ENCODE peak calls at places on chromosomes 3 and 15, in six cellular contexts. Z is lower lobe of right lung, E is upper lobe of right lung, T is transverse colon, B is K562, K is body of pancreas. N is an unnamed sample.

GRCh38 chr3:172622916-172623700 is 87.8 kb downstream of the NCEH1 start:
- DNase-seq in T (peak; percentile 29), B (no peak), E (no peak), K (peak; percentile 25), Z (no peak), N (no peak)

GRCh38 chr3:109384164-109384563 is 46.8 kb upstream of the DPPA4 start:
- DNase-seq in E (no peak), T (no peak), B (no peak), K (no peak), Z (no peak), N (no peak)

GRCh38 chr3:167033866-167034265 is 346.2 kb downstream of the ZBBX start:
- DNase-seq in T (no peak), K (no peak), E (no peak), B (no peak), Z (no peak), N (no peak)

GRCh38 chr15:70099167-70099965 is 1.6 kb upstream of the TLE3 start:
- DNase-seq in T (peak; percentile 100), E (peak; percentile 100), K (peak; percentile 100), Z (peak; percentile 99), B (peak; percentile 100), N (peak; percentile 100)

GRCh38 chr15:75729304-75730069 is 16.8 kb upstream of the CSPG4 start:
- DNase-seq in E (peak; percentile 31), B (no peak), K (no peak), T (no peak), Z (peak; percentile 25), N (peak; percentile 11)

GRCh38 chr15:72866866-72867616 is 83.5 kb upstream of the ADPGK start:
- DNase-seq in B (no peak), T (no peak), E (no peak), Z (no peak), K (no peak), N (no peak)

GRCh38 chr15:40095381-40096093 is 13.1 kb downstream of the BMF start:
- DNase-seq in B (no peak), T (no peak), K (no peak), E (peak; percentile 52), Z (no peak), N (no peak)

GRCh38 chr3:175222356-175222755 is 363.2 kb downstream of the NAALADL2 start:
- DNase-seq in T (no peak), E (no peak), K (no peak), B (no peak), Z (no peak), N (no peak)

GRCh38 chr3:129161860-129162271 is 1.0 kb upstream of the ISY1 start:
- DNase-seq in Z (no peak), K (peak; percentile 24), T (no peak), B (no peak), E (no peak), N (no peak)

GRCh38 chr3:193962986-193963683 is 172.8 kb upstream of the HES1 start:
- DNase-seq in T (no peak), B (no peak), E (no peak), K (no peak), Z (no peak), N (no peak)

GRCh38 chr3:150223090-150223489 is 185.0 kb upstream of the TSC22D2 start:
- DNase-seq in B (no peak), E (no peak), Z (no peak), T (no peak), K (no peak), N (no peak)

GRCh38 chr3:86774082-86774691 is 216.8 kb downstream of the VGLL3 start:
- DNase-seq in T (no peak), K (no peak), B (no peak), Z (no peak), E (no peak), N (no peak)

GRCh38 chr3:126180477-126181397 is at the start of gene ALDH1L1:
- DNase-seq in E (peak; percentile 80), B (no peak), T (peak; percentile 57), K (peak; percentile 97), Z (peak; percentile 65), N (peak; percentile 68)

GRCh38 chr3:127747751-127748521 is 74.4 kb downstream of the MGLL start:
- DNase-seq in K (peak; percentile 76), T (peak; percentile 71), Z (peak; percentile 79), E (peak; percentile 84), B (no peak), N (peak; percentile 67)

DNA sequence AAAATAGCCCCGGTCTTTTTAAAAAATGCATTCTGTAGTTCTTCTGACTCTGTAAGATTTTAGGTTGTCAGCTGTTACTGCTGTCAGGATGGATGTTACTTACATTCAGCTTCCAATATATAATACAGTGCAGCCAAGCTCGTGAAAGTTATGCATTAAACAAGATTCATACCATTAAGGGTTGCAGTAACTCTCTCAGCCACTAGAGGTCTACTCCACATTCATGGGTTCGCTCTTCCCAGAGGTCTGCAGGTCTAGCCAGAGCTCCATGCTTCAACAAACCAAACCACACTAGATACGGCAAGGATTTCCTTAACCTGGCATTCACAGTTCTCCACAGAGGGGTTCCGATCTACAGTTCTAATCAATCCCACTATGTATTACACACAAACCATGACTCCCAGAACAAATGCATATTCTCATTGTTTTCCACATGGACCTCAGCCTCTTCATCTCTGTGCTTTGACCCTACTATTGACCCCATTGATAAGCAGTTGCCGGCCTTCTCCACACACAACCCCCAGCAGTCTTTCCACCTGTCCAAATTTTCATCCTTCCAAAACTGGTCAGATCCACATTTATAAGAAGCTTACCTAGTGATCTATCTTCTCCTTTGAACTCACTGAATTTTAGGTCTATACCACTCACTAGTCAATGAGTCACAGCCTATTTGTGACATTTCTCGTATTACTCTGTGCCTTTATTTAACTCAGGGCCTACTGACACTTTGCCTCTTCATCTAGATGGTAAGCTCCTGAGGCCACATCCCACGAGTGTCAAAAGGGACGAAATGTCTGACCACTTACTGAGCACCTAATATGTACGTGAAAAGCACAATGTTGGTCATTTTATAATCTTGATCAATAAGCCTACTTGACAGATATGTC is 33.7 kb downstream of the RORA start:
- DNase-seq in B (peak; percentile 53), E (no peak), K (peak; percentile 17), Z (no peak), T (no peak), N (no peak)
- TF ChIP-seq CTCF in B (peak; percentile 51), E (peak; percentile 64), K (peak; percentile 54), Z (peak; percentile 56), T (peak; percentile 39), N (peak; percentile 47)

GRCh38 chr3:190155752-190156151 is 35.1 kb upstream of the P3H2 start:
- DNase-seq in T (peak; percentile 77), E (no peak), Z (no peak), K (no peak), B (no peak), N (peak; percentile 53)

GRCh38 chr3:190150681-190151080 is 30.0 kb upstream of the P3H2 start:
- DNase-seq in B (no peak), Z (no peak), K (no peak), E (no peak), T (no peak), N (no peak)
- H3K4me1 ChIP-seq in B (no peaks in the 10 kb centered on the region), Z (no peaks in the 10 kb centered on the region), K (no peaks in the 10 kb centered on the region), E (no peaks in the 10 kb centered on the region), T (peaks cover 21% of the 10 kb centered on the region), N (no peaks in the 10 kb centered on the region)

GRCh38 chr15:84658788-84659411 is 901 bp upstream of the NMB start:
- DNase-seq in Z (no peak), T (no peak), K (no peak), E (no peak), B (no peak), N (no peak)

GRCh38 chr15:84657748-84658079 is 285 bp downstream of the NMB start:
- DNase-seq in K (no peak), E (no peak), Z (peak; percentile 48), T (peak; percentile 20), B (no peak), N (peak; percentile 16)

GRCh38 chr15:84658080-84658787 is at the start of gene NMB:
- DNase-seq in B (no peak), K (peak; percentile 87), E (peak; percentile 92), Z (peak; percentile 89), T (peak; percentile 89), N (peak; percentile 91)

GRCh38 chr15:84654689-84655453 is 788 bp upstream of the WDR73 start:
- DNase-seq in Z (peak; percentile 87), B (peak; percentile 27), T (peak; percentile 86), E (peak; percentile 89), K (peak; percentile 85), N (peak; percentile 87)

GRCh38 chr15:84656972-84657371 is 1.0 kb downstream of the NMB start:
- DNase-seq in T (no peak), K (no peak), B (no peak), E (no peak), Z (no peak), N (no peak)
- H3K4me3 ChIP-seq in T (no peak overlapping the region), K (no peak overlapping the region), B (no peak overlapping the region), E (no peak overlapping the region), Z (no peak overlapping the region), N (no peak overlapping the region)

DNA sequence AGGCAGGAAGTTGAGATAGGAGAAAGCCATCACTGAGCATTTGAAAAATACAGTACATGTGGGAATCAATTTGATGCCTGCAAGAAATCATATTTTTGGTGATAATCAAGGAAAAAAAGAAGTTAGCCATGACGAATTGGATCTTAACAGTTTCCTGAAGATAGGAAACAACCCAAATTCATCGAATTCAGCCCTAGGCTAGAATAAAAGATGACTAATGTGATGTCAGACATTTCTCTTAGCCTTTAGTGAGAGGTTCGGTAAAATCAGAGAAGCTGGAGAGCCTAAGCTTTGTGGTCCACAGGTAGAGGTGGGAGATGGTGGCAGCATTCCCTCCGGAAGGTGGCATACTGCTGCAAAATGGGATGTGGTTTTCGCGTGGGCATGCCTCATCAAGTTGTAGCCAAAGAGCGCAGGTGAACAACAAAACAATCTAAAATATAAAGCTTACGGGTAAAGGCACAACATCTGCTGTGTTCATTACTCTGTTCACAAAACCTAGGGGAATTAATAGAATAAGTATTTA is 144.1 kb upstream of the ALCAM start:
- DNase-seq in T (no peak), B (no peak), K (no peak), E (no peak), Z (no peak), N (no peak)
- TF ChIP-seq CTCF in T (no peak), B (no peak), K (no peak), E (no peak), Z (no peak), N (no peak)

GRCh38 chr3:32109256-32109655 is 2.8 kb downstream of the GPD1L start:
- DNase-seq in K (peak; percentile 82), B (no peak), E (peak; percentile 92), Z (peak; percentile 89), T (peak; percentile 75), N (peak; percentile 56)
- H3K4me1 ChIP-seq in K (peaks cover 59% of the 10 kb centered on the region), B (peaks cover 14% of the 10 kb centered on the region), E (peaks cover 50% of the 10 kb centered on the region), Z (peaks cover 46% of the 10 kb centered on the region), T (peaks cover 46% of the 10 kb centered on the region), N (peaks cover 32% of the 10 kb centered on the region)

DNA sequence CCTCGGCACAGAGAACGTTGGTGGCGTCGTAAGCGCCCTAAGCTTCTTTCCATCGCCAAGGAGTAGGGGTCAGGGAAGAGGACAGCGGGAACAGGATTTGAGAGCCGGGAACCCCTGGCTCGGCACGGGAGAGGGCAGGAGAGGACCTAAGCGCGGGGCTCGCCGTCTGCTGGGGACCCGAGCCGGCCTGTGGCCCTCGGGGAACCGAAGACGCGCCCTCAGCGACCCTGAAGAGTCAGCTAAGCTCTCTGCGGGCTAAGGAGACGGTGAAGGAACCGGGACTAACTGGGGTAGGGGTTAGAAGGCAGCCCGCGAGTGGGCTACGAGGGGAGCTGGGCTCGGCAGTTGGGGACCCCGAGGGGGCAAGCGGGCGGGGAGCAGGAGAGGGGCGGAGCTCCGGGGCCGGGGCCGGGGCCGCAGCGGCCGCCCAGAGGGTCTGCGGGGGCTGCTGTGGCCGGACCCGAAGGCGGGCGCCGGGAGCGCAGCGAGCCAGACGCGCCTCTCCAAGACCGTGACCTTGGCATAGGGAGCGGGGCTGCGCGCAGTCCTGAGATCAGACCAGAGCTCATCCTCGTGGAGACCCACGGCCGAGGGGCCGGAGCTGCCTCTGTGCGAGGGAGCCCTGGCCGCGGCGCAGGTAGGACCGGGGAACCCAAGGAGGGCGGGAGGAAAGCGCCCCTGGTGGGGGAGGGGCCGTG is 574 bp downstream of the CASR start:
- DNase-seq in K (peak; percentile 7), Z (no peak), B (no peak), T (no peak), E (peak; percentile 57), N (no peak)
- H3K4me3 ChIP-seq in K (peak overlapping the region; percentile 6), Z (peak overlapping the region; percentile 25), B (no peak overlapping the region), T (peak overlapping the region; percentile 19), E (peak overlapping the region; percentile 27), N (no peak overlapping the region)